ENCODE peak calls at places on chromosomes 4 and X, in four cellular contexts. One of them, this sample, is unnamed.

GRCh38 chrX:17740137-17741122 is 3.1 kb downstream of the SCML1 start:
- DNase-seq in RWPE2: no peak
- DNase-seq in neural progenitor cell: no peak
- DNase-seq in fibroblast of mammary gland: no peak
- DNase-seq in this sample: no peak

GRCh38 chrX:23662853-23663252 is 4.4 kb upstream of the PRDX4 start:
- DNase-seq in fibroblast of mammary gland: peak
- DNase-seq in neural progenitor cell: no peak
- DNase-seq in RWPE2: no peak
- DNase-seq in this sample: peak

GRCh38 chrX:104334971-104335370 is 80.2 kb upstream of the ESX1 start:
- DNase-seq in fibroblast of mammary gland: no peak
- DNase-seq in neural progenitor cell: no peak
- DNase-seq in RWPE2: no peak
- DNase-seq in this sample: no peak

GRCh38 chrX:153857348-153857903 is 27.1 kb upstream of the PDZD4 start:
- DNase-seq in fibroblast of mammary gland: no peak
- DNase-seq in neural progenitor cell: no peak
- DNase-seq in RWPE2: no peak
- DNase-seq in this sample: no peak

GRCh38 chr4:88195666-88196365 is 37.4 kb upstream of the ABCG2 start:
- DNase-seq in fibroblast of mammary gland: no peak
- DNase-seq in RWPE2: no peak
- DNase-seq in neural progenitor cell: peak
- DNase-seq in this sample: no peak

GRCh38 chr4:142414336-142414945 is 431.7 kb downstream of the INPP4B start:
- DNase-seq in RWPE2: no peak
- DNase-seq in neural progenitor cell: no peak
- DNase-seq in fibroblast of mammary gland: no peak
- DNase-seq in this sample: peak

GRCh38 chr4:162126754-162127153 is 37.0 kb downstream of the FSTL5 start:
- DNase-seq in fibroblast of mammary gland: no peak
- DNase-seq in neural progenitor cell: peak
- DNase-seq in RWPE2: no peak
- DNase-seq in this sample: no peak

GRCh38 chr4:103754844-103755243 is 35.1 kb upstream of the TACR3 start:
- DNase-seq in neural progenitor cell: no peak
- DNase-seq in fibroblast of mammary gland: peak
- DNase-seq in RWPE2: peak
- DNase-seq in this sample: peak

GRCh38 chrX:86348669-86349068 is 200.4 kb downstream of the DACH2 start:
- DNase-seq in RWPE2: no peak
- DNase-seq in fibroblast of mammary gland: no peak
- DNase-seq in neural progenitor cell: peak
- DNase-seq in this sample: no peak

GRCh38 chrX:125205084-125205917 is 114.4 kb upstream of the TEX13C start:
- DNase-seq in fibroblast of mammary gland: peak
- DNase-seq in RWPE2: no peak
- DNase-seq in neural progenitor cell: peak
- DNase-seq in this sample: no peak

GRCh38 chrX:18574591-18574990 is 97.3 kb downstream of the RS1 start:
- DNase-seq in fibroblast of mammary gland: peak
- DNase-seq in RWPE2: no peak
- DNase-seq in neural progenitor cell: no peak
- DNase-seq in this sample: peak

GRCh38 chr4:53931423-53932060 is 132.9 kb downstream of the CHIC2 start:
- DNase-seq in neural progenitor cell: no peak
- DNase-seq in fibroblast of mammary gland: no peak
- DNase-seq in RWPE2: no peak
- DNase-seq in this sample: peak

GRCh38 chrX:149504226-149504914 is 736 bp downstream of the IDS start:
- DNase-seq in fibroblast of mammary gland: peak
- DNase-seq in neural progenitor cell: peak
- DNase-seq in RWPE2: no peak
- DNase-seq in this sample: no peak

GRCh38 chr4:6834867-6835266 is 52.3 kb downstream of the KIAA0232 start:
- DNase-seq in neural progenitor cell: no peak
- DNase-seq in RWPE2: no peak
- DNase-seq in fibroblast of mammary gland: peak
- DNase-seq in this sample: peak

GRCh38 chr4:154467886-154468285 is 23.7 kb downstream of the DCHS2 start:
- DNase-seq in RWPE2: no peak
- DNase-seq in neural progenitor cell: no peak
- DNase-seq in fibroblast of mammary gland: peak
- DNase-seq in this sample: no peak

GRCh38 chrX:138982350-138982749 is 270.8 kb upstream of the FGF13 start:
- DNase-seq in neural progenitor cell: no peak
- DNase-seq in RWPE2: no peak
- DNase-seq in fibroblast of mammary gland: no peak
- DNase-seq in this sample: no peak

GRCh38 chr4:95248713-95249401 is 299.9 kb downstream of the UNC5C start:
- DNase-seq in RWPE2: no peak
- DNase-seq in fibroblast of mammary gland: peak
- DNase-seq in neural progenitor cell: no peak
- DNase-seq in this sample: peak

GRCh38 chr4:921830-922331 is 10.2 kb downstream of the GAK start:
- DNase-seq in neural progenitor cell: no peak
- DNase-seq in fibroblast of mammary gland: no peak
- DNase-seq in RWPE2: no peak
- DNase-seq in this sample: no peak

GRCh38 chr4:51842554-51843308 is at the start of gene DCUN1D4:
- DNase-seq in fibroblast of mammary gland: peak
- DNase-seq in RWPE2: peak
- DNase-seq in neural progenitor cell: peak
- DNase-seq in this sample: peak
- TF ChIP-seq CTCF in fibroblast of mammary gland: peak
- TF ChIP-seq CTCF in RWPE2: peak
- TF ChIP-seq CTCF in neural progenitor cell: peak
- TF ChIP-seq CTCF in this sample: peak

GRCh38 chr4:146283758-146284651 is 69.7 kb downstream of the REELD1 start:
- DNase-seq in fibroblast of mammary gland: no peak
- DNase-seq in RWPE2: no peak
- DNase-seq in neural progenitor cell: no peak
- DNase-seq in this sample: peak

GRCh38 chr4:146291313-146291712 is 77.0 kb downstream of the REELD1 start:
- DNase-seq in RWPE2: no peak
- DNase-seq in neural progenitor cell: no peak
- DNase-seq in fibroblast of mammary gland: no peak
- DNase-seq in this sample: no peak

GRCh38 chr4:146292508-146292907 is 78.2 kb downstream of the REELD1 start:
- DNase-seq in neural progenitor cell: no peak
- DNase-seq in RWPE2: no peak
- DNase-seq in fibroblast of mammary gland: no peak
- DNase-seq in this sample: no peak

GRCh38 chr4:146282662-146283061 is 68.3 kb downstream of the REELD1 start:
- DNase-seq in RWPE2: no peak
- DNase-seq in neural progenitor cell: no peak
- DNase-seq in fibroblast of mammary gland: no peak
- DNase-seq in this sample: no peak

GRCh38 chr4:146288188-146288587 is 73.8 kb downstream of the REELD1 start:
- DNase-seq in neural progenitor cell: no peak
- DNase-seq in RWPE2: no peak
- DNase-seq in fibroblast of mammary gland: no peak
- DNase-seq in this sample: no peak
- H3K4me3 ChIP-seq in neural progenitor cell: no peak
- H3K4me3 ChIP-seq in RWPE2: no peak
- H3K4me3 ChIP-seq in fibroblast of mammary gland: no peak
- H3K4me3 ChIP-seq in this sample: no peak

GRCh38 chr4:106195435-106195950 is 120.5 kb downstream of the TBCK start:
- DNase-seq in RWPE2: no peak
- DNase-seq in fibroblast of mammary gland: no peak
- DNase-seq in neural progenitor cell: peak
- DNase-seq in this sample: no peak

GRCh38 chr4:106201373-106201772 is 114.6 kb downstream of the TBCK start:
- DNase-seq in neural progenitor cell: peak
- DNase-seq in RWPE2: no peak
- DNase-seq in fibroblast of mammary gland: peak
- DNase-seq in this sample: peak
- TF ChIP-seq CTCF in neural progenitor cell: peak
- TF ChIP-seq CTCF in RWPE2: peak
- TF ChIP-seq CTCF in fibroblast of mammary gland: peak
- TF ChIP-seq CTCF in this sample: peak

GRCh38 chrX:10157032-10157341 is 212 bp downstream of the CLCN4 start:
- DNase-seq in RWPE2: no peak
- DNase-seq in fibroblast of mammary gland: no peak
- DNase-seq in neural progenitor cell: no peak
- DNase-seq in this sample: no peak
- H3K4me3 ChIP-seq in RWPE2: no peak
- H3K4me3 ChIP-seq in fibroblast of mammary gland: peak
- H3K4me3 ChIP-seq in neural progenitor cell: peak
- H3K4me3 ChIP-seq in this sample: peak

GRCh38 chr4:60744767-60745166 is 455.4 kb upstream of the ADGRL3 start:
- DNase-seq in neural progenitor cell: peak
- DNase-seq in RWPE2: no peak
- DNase-seq in fibroblast of mammary gland: peak
- DNase-seq in this sample: no peak
- TF ChIP-seq CTCF in neural progenitor cell: peak
- TF ChIP-seq CTCF in RWPE2: peak
- TF ChIP-seq CTCF in fibroblast of mammary gland: peak
- TF ChIP-seq CTCF in this sample: peak

DNA sequence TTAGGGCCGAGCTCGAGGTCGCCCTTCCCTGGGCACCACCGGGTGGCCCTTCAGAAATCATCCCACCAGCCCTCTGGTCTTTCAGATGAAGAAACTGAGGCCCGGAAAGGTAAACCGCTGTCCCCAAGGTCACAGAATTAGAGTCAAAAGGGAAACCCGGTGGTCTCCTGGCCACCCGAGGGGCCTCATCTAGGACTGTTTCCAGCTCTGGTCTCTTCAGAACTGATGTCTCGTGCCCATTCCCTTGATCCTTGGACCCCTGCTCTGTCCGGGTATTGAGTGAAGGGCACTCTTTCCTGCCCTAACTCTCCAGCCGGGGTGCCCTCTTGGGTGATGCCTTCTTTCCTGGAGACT is 841 bp downstream of the HTRA3 start:
- DNase-seq in fibroblast of mammary gland: no peak
- DNase-seq in neural progenitor cell: no peak
- DNase-seq in RWPE2: no peak
- DNase-seq in this sample: no peak
- H3K4me3 ChIP-seq in fibroblast of mammary gland: no peak
- H3K4me3 ChIP-seq in neural progenitor cell: peak
- H3K4me3 ChIP-seq in RWPE2: no peak
- H3K4me3 ChIP-seq in this sample: peak

DNA sequence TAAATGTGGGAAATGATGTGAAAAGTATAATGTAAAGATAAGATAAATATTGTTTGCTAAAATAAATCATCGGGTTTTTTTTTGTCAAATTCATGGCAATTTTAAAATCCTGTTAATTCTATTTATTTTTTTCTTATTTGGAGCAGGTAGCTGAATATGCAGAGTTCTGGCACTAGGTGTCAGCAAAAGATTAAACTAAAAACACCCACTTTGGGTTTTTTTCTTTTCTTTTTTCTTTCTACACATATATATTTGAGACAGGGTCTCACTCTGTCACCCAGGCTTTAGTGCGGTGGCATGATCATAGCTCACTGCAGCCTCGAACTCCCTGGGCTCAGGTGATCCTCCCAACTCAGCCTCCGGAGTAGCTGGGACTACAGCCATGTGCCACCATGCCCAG is 6.9 kb upstream of the RAP2C start:
- DNase-seq in RWPE2: no peak
- DNase-seq in neural progenitor cell: no peak
- DNase-seq in fibroblast of mammary gland: peak
- DNase-seq in this sample: no peak
- TF ChIP-seq CTCF in RWPE2: peak
- TF ChIP-seq CTCF in neural progenitor cell: peak
- TF ChIP-seq CTCF in fibroblast of mammary gland: peak
- TF ChIP-seq CTCF in this sample: peak

GRCh38 chr4:76439491-76439890 is 4.5 kb downstream of the SHROOM3 start:
- DNase-seq in neural progenitor cell: no peak
- DNase-seq in RWPE2: no peak
- DNase-seq in fibroblast of mammary gland: no peak
- DNase-seq in this sample: no peak

GRCh38 chr4:76430519-76431388 is 4.3 kb upstream of the SHROOM3 start:
- DNase-seq in fibroblast of mammary gland: peak
- DNase-seq in RWPE2: no peak
- DNase-seq in neural progenitor cell: peak
- DNase-seq in this sample: peak

GRCh38 chr4:76435689-76436176 is 704 bp downstream of the SHROOM3 start:
- DNase-seq in fibroblast of mammary gland: no peak
- DNase-seq in neural progenitor cell: peak
- DNase-seq in RWPE2: no peak
- DNase-seq in this sample: no peak

GRCh38 chr4:76429636-76430035 is 5.4 kb upstream of the SHROOM3 start:
- DNase-seq in RWPE2: no peak
- DNase-seq in fibroblast of mammary gland: no peak
- DNase-seq in neural progenitor cell: no peak
- DNase-seq in this sample: no peak

GRCh38 chr4:76434901-76435688 is at the start of gene SHROOM3:
- DNase-seq in neural progenitor cell: peak
- DNase-seq in RWPE2: no peak
- DNase-seq in fibroblast of mammary gland: no peak
- DNase-seq in this sample: no peak
- H3K4me3 ChIP-seq in neural progenitor cell: peak
- H3K4me3 ChIP-seq in RWPE2: no peak
- H3K4me3 ChIP-seq in fibroblast of mammary gland: no peak
- H3K4me3 ChIP-seq in this sample: peak

DNA sequence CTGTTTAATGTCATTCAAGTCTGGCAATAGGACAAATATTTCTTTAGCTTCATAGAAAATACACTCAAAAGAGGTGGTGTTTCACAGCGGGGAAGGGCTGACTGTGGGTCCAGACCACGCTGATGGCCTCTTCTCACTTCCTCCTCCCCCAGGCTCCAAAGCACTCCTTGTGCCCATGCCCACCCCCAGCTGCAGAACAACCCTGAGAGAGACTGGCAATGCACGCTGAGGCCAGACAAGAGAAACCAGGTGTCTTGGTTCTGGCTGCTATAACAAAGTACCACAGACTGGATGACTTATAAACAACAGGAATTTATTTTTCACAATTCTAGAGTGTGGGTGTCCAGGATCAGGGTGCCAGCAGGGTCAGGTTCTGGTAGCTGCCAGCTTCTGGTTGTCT is 386.2 kb downstream of the FBXW7 start:
- DNase-seq in RWPE2: no peak
- DNase-seq in fibroblast of mammary gland: no peak
- DNase-seq in neural progenitor cell: no peak
- DNase-seq in this sample: no peak
- TF ChIP-seq CTCF in RWPE2: no peak
- TF ChIP-seq CTCF in fibroblast of mammary gland: no peak
- TF ChIP-seq CTCF in neural progenitor cell: no peak
- TF ChIP-seq CTCF in this sample: no peak

GRCh38 chr4:189261475-189261874 is 679.2 kb upstream of the FRG1 start:
- DNase-seq in RWPE2: no peak
- DNase-seq in neural progenitor cell: no peak
- DNase-seq in fibroblast of mammary gland: no peak
- DNase-seq in this sample: no peak

GRCh38 chr4:189265515-189265914 is 675.2 kb upstream of the FRG1 start:
- DNase-seq in neural progenitor cell: no peak
- DNase-seq in RWPE2: no peak
- DNase-seq in fibroblast of mammary gland: no peak
- DNase-seq in this sample: no peak

GRCh38 chr4:189267312-189267965 is 673.2 kb upstream of the FRG1 start:
- DNase-seq in neural progenitor cell: no peak
- DNase-seq in fibroblast of mammary gland: no peak
- DNase-seq in RWPE2: no peak
- DNase-seq in this sample: no peak
- H3K4me3 ChIP-seq in neural progenitor cell: no peak
- H3K4me3 ChIP-seq in fibroblast of mammary gland: no peak
- H3K4me3 ChIP-seq in RWPE2: no peak
- H3K4me3 ChIP-seq in this sample: no peak

This sample was measured in fibroblast of pulmonary artery.